ENCODE peak calls at places on chromosomes 4 and X, in six cellular contexts. One of them, this sample, is unnamed.
A peak's percentile ranks its signal among the peaks of the same experiment; 100 is the strongest.

GRCh38 chrX:110418220-110418856 is 59.7 kb downstream of the RTL9 start:
- DNase-seq in BJ: no peak
- DNase-seq in left ventricle myocardium inferior: no peak
- DNase-seq in fibroblast of pulmonary artery: peak; percentile 76
- DNase-seq in fibroblast of mammary gland: peak; percentile 81
- DNase-seq in GM13977: peak; percentile 23
- DNase-seq in this sample: no peak

GRCh38 chr4:99687120-99687519 is 29.5 kb upstream of the C4orf54 start:
- DNase-seq in BJ: no peak
- DNase-seq in left ventricle myocardium inferior: no peak
- DNase-seq in fibroblast of pulmonary artery: no peak
- DNase-seq in fibroblast of mammary gland: no peak
- DNase-seq in GM13977: no peak
- DNase-seq in this sample: no peak

GRCh38 chr4:145786261-145786660 is 106.3 kb downstream of the C4orf51 start:
- DNase-seq in BJ: no peak
- DNase-seq in left ventricle myocardium inferior: no peak
- DNase-seq in fibroblast of pulmonary artery: no peak
- DNase-seq in fibroblast of mammary gland: no peak
- DNase-seq in GM13977: no peak
- DNase-seq in this sample: no peak

GRCh38 chr4:153622778-153623240 is 61.3 kb upstream of the TLR2 start:
- DNase-seq in BJ: no peak
- DNase-seq in left ventricle myocardium inferior: no peak
- DNase-seq in fibroblast of pulmonary artery: no peak
- DNase-seq in fibroblast of mammary gland: no peak
- DNase-seq in GM13977: no peak
- DNase-seq in this sample: no peak

GRCh38 chr4:82988323-82988832 is 22.2 kb downstream of the LIN54 start:
- DNase-seq in BJ: peak; percentile 86
- DNase-seq in left ventricle myocardium inferior: no peak
- DNase-seq in fibroblast of pulmonary artery: peak; percentile 46
- DNase-seq in fibroblast of mammary gland: peak; percentile 75
- DNase-seq in GM13977: no peak
- DNase-seq in this sample: no peak

GRCh38 chrX:122868626-122869025 is 315.5 kb upstream of the GRIA3 start:
- DNase-seq in BJ: peak; percentile 9
- DNase-seq in left ventricle myocardium inferior: no peak
- DNase-seq in fibroblast of pulmonary artery: no peak
- DNase-seq in fibroblast of mammary gland: peak; percentile 31
- DNase-seq in GM13977: no peak
- DNase-seq in this sample: no peak

GRCh38 chr4:30790123-30790522 is 70.0 kb downstream of the PCDH7 start:
- DNase-seq in BJ: no peak
- DNase-seq in left ventricle myocardium inferior: no peak
- DNase-seq in fibroblast of pulmonary artery: no peak
- DNase-seq in fibroblast of mammary gland: no peak
- DNase-seq in GM13977: no peak
- DNase-seq in this sample: no peak

GRCh38 chrX:135330709-135331108 is 21.4 kb downstream of the ETDC start:
- DNase-seq in BJ: no peak
- DNase-seq in left ventricle myocardium inferior: no peak
- DNase-seq in fibroblast of pulmonary artery: no peak
- DNase-seq in fibroblast of mammary gland: no peak
- DNase-seq in GM13977: no peak
- DNase-seq in this sample: no peak

GRCh38 chr4:53088132-53088531 is 226.0 kb downstream of the RASL11B start:
- DNase-seq in BJ: no peak
- DNase-seq in left ventricle myocardium inferior: no peak
- DNase-seq in fibroblast of pulmonary artery: no peak
- DNase-seq in fibroblast of mammary gland: no peak
- DNase-seq in GM13977: no peak
- DNase-seq in this sample: no peak

GRCh38 chr4:87961993-87962791 is 13.3 kb upstream of the SPP1 start:
- DNase-seq in BJ: no peak
- DNase-seq in left ventricle myocardium inferior: no peak
- DNase-seq in fibroblast of pulmonary artery: peak; percentile 36
- DNase-seq in fibroblast of mammary gland: peak; percentile 63
- DNase-seq in GM13977: no peak
- DNase-seq in this sample: no peak

DNA sequence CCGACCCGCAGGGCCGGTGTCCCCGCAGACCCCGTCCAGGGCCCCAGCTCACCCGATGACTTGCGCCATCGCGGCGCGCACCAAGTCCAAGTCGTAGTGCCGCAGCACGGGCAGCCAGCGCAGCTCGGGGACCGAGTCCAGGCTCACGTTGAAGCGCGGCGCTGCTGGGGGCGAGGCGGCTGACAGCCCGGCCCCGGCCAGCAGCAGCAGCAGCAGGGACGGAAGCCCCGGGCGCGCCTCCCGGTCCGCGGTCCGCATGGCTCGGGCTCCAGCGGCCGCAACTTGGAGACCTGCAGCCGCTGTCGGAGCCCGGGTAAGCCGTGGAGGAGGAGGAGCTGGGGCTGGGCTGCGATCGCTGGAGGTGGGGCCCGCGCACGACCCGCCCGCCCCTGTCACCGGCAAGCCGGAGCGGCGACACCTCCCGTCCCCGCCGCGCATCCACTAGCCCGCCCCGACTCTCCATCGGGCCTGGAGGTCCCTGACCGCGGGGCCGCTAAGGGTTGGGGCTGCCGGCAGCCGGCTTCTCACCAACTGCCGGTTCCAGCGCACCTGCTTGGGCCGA is at the start of gene NAAA:
- DNase-seq in BJ: no peak
- DNase-seq in left ventricle myocardium inferior: peak; percentile 81
- DNase-seq in fibroblast of pulmonary artery: peak; percentile 45
- DNase-seq in fibroblast of mammary gland: peak; percentile 31
- DNase-seq in GM13977: peak; percentile 92
- DNase-seq in this sample: peak; percentile 40
- TF ChIP-seq CTCF in BJ: no peak
- TF ChIP-seq CTCF in left ventricle myocardium inferior: no peak
- TF ChIP-seq CTCF in fibroblast of pulmonary artery: no peak
- TF ChIP-seq CTCF in fibroblast of mammary gland: no peak
- TF ChIP-seq CTCF in GM13977: peak; percentile 72
- TF ChIP-seq CTCF in this sample: no peak

GRCh38 chr4:94451669-94452475 is at the start of gene PDLIM5:
- DNase-seq in BJ: no peak
- DNase-seq in left ventricle myocardium inferior: peak; percentile 92
- DNase-seq in fibroblast of pulmonary artery: peak; percentile 90
- DNase-seq in fibroblast of mammary gland: peak; percentile 81
- DNase-seq in GM13977: peak; percentile 96
- DNase-seq in this sample: peak; percentile 77
- TF ChIP-seq CTCF in BJ: no peak
- TF ChIP-seq CTCF in left ventricle myocardium inferior: no peak
- TF ChIP-seq CTCF in fibroblast of pulmonary artery: no peak
- TF ChIP-seq CTCF in fibroblast of mammary gland: no peak
- TF ChIP-seq CTCF in GM13977: peak; percentile 18
- TF ChIP-seq CTCF in this sample: no peak

DNA sequence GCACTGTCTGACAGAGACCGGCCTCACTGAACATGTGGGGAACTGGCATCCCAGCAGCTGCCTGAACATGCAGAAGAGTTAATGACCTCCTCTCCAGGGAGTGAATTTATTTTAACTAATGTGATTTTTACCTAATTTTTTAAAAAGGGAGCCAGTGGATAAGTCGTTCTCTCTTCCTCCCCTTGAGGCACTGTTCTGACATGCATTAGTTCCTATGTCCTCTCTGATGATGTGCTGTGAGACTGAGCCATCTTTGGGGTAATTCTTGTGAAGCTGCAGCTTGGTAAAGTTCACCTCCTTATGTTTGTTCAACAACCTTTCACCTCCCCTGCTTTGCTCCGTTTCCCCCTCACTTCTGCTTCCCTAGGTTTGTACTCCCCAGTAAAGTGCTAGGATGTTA is 139.7 kb downstream of the COL25A1 start:
- DNase-seq in BJ: no peak
- DNase-seq in left ventricle myocardium inferior: no peak
- DNase-seq in fibroblast of pulmonary artery: no peak
- DNase-seq in fibroblast of mammary gland: no peak
- DNase-seq in GM13977: no peak
- DNase-seq in this sample: no peak
- TF ChIP-seq CTCF in BJ: no peak
- TF ChIP-seq CTCF in left ventricle myocardium inferior: no peak
- TF ChIP-seq CTCF in fibroblast of pulmonary artery: no peak
- TF ChIP-seq CTCF in fibroblast of mammary gland: no peak
- TF ChIP-seq CTCF in GM13977: no peak
- TF ChIP-seq CTCF in this sample: no peak

GRCh38 chr4:188218392-188218791 is 79.2 kb downstream of the TRIML1 start:
- DNase-seq in BJ: no peak
- DNase-seq in left ventricle myocardium inferior: no peak
- DNase-seq in fibroblast of pulmonary artery: no peak
- DNase-seq in fibroblast of mammary gland: no peak
- DNase-seq in GM13977: no peak
- DNase-seq in this sample: no peak
- TF ChIP-seq CTCF in BJ: no peak
- TF ChIP-seq CTCF in left ventricle myocardium inferior: no peak
- TF ChIP-seq CTCF in fibroblast of pulmonary artery: no peak
- TF ChIP-seq CTCF in fibroblast of mammary gland: no peak
- TF ChIP-seq CTCF in GM13977: no peak
- TF ChIP-seq CTCF in this sample: no peak

GRCh38 chr4:75015627-75016026 is 82.7 kb downstream of the PARM1 start:
- DNase-seq in BJ: no peak
- DNase-seq in left ventricle myocardium inferior: peak; percentile 59
- DNase-seq in fibroblast of pulmonary artery: no peak
- DNase-seq in fibroblast of mammary gland: no peak
- DNase-seq in GM13977: no peak
- DNase-seq in this sample: no peak

GRCh38 chr4:75016472-75016871 is 83.6 kb downstream of the PARM1 start:
- DNase-seq in BJ: no peak
- DNase-seq in left ventricle myocardium inferior: no peak
- DNase-seq in fibroblast of pulmonary artery: no peak
- DNase-seq in fibroblast of mammary gland: no peak
- DNase-seq in GM13977: no peak
- DNase-seq in this sample: no peak

GRCh38 chr4:75018811-75019210 is 85.9 kb downstream of the PARM1 start:
- DNase-seq in BJ: no peak
- DNase-seq in left ventricle myocardium inferior: no peak
- DNase-seq in fibroblast of pulmonary artery: no peak
- DNase-seq in fibroblast of mammary gland: no peak
- DNase-seq in GM13977: no peak
- DNase-seq in this sample: no peak
- TF ChIP-seq CTCF in BJ: no peak
- TF ChIP-seq CTCF in left ventricle myocardium inferior: no peak
- TF ChIP-seq CTCF in fibroblast of pulmonary artery: no peak
- TF ChIP-seq CTCF in fibroblast of mammary gland: no peak
- TF ChIP-seq CTCF in GM13977: no peak
- TF ChIP-seq CTCF in this sample: no peak

GRCh38 chr4:151530783-151531182 is 121.8 kb downstream of the FHIP1A start:
- DNase-seq in BJ: no peak
- DNase-seq in left ventricle myocardium inferior: no peak
- DNase-seq in fibroblast of pulmonary artery: peak; percentile 44
- DNase-seq in fibroblast of mammary gland: no peak
- DNase-seq in GM13977: no peak
- DNase-seq in this sample: no peak
- TF ChIP-seq CTCF in BJ: no peak
- TF ChIP-seq CTCF in left ventricle myocardium inferior: peak; percentile 53
- TF ChIP-seq CTCF in fibroblast of pulmonary artery: peak; percentile 58
- TF ChIP-seq CTCF in fibroblast of mammary gland: no peak
- TF ChIP-seq CTCF in GM13977: peak; percentile 26
- TF ChIP-seq CTCF in this sample: no peak

GRCh38 chrX:148588649-148589310 is 88.4 kb downstream of the AFF2 start:
- DNase-seq in BJ: no peak
- DNase-seq in left ventricle myocardium inferior: no peak
- DNase-seq in fibroblast of pulmonary artery: no peak
- DNase-seq in fibroblast of mammary gland: no peak
- DNase-seq in GM13977: no peak
- DNase-seq in this sample: no peak
- TF ChIP-seq CTCF in BJ: no peak
- TF ChIP-seq CTCF in left ventricle myocardium inferior: no peak
- TF ChIP-seq CTCF in fibroblast of pulmonary artery: no peak
- TF ChIP-seq CTCF in fibroblast of mammary gland: no peak
- TF ChIP-seq CTCF in GM13977: no peak
- TF ChIP-seq CTCF in this sample: no peak

GRCh38 chr4:120920666-120921065 is 1.9 kb downstream of the PRDM5 start:
- DNase-seq in BJ: no peak
- DNase-seq in left ventricle myocardium inferior: no peak
- DNase-seq in fibroblast of pulmonary artery: no peak
- DNase-seq in fibroblast of mammary gland: no peak
- DNase-seq in GM13977: no peak
- DNase-seq in this sample: no peak

GRCh38 chr4:120918788-120919187 is 3.7 kb downstream of the PRDM5 start:
- DNase-seq in BJ: no peak
- DNase-seq in left ventricle myocardium inferior: peak; percentile 40
- DNase-seq in fibroblast of pulmonary artery: peak; percentile 8
- DNase-seq in fibroblast of mammary gland: no peak
- DNase-seq in GM13977: no peak
- DNase-seq in this sample: no peak

GRCh38 chr4:120921456-120922389 is 803 bp downstream of the PRDM5 start:
- DNase-seq in BJ: no peak
- DNase-seq in left ventricle myocardium inferior: peak; percentile 79
- DNase-seq in fibroblast of pulmonary artery: peak; percentile 72
- DNase-seq in fibroblast of mammary gland: peak; percentile 75
- DNase-seq in GM13977: no peak
- DNase-seq in this sample: peak; percentile 39

GRCh38 chr4:120918092-120918491 is 4.4 kb downstream of the PRDM5 start:
- DNase-seq in BJ: no peak
- DNase-seq in left ventricle myocardium inferior: no peak
- DNase-seq in fibroblast of pulmonary artery: no peak
- DNase-seq in fibroblast of mammary gland: no peak
- DNase-seq in GM13977: no peak
- DNase-seq in this sample: no peak

GRCh38 chr4:120919358-120919757 is 3.2 kb downstream of the PRDM5 start:
- DNase-seq in BJ: no peak
- DNase-seq in left ventricle myocardium inferior: no peak
- DNase-seq in fibroblast of pulmonary artery: no peak
- DNase-seq in fibroblast of mammary gland: no peak
- DNase-seq in GM13977: no peak
- DNase-seq in this sample: no peak
- TF ChIP-seq CTCF in BJ: peak; percentile 20
- TF ChIP-seq CTCF in left ventricle myocardium inferior: no peak
- TF ChIP-seq CTCF in fibroblast of pulmonary artery: peak; percentile 19
- TF ChIP-seq CTCF in fibroblast of mammary gland: peak; percentile 21
- TF ChIP-seq CTCF in GM13977: no peak
- TF ChIP-seq CTCF in this sample: no peak

GRCh38 chrX:153395613-153396319 is 5.4 kb downstream of the PNMA6E start:
- DNase-seq in BJ: no peak
- DNase-seq in left ventricle myocardium inferior: no peak
- DNase-seq in fibroblast of pulmonary artery: no peak
- DNase-seq in fibroblast of mammary gland: no peak
- DNase-seq in GM13977: no peak
- DNase-seq in this sample: no peak
- TF ChIP-seq CTCF in BJ: no peak
- TF ChIP-seq CTCF in left ventricle myocardium inferior: no peak
- TF ChIP-seq CTCF in fibroblast of pulmonary artery: no peak
- TF ChIP-seq CTCF in fibroblast of mammary gland: no peak
- TF ChIP-seq CTCF in GM13977: no peak
- TF ChIP-seq CTCF in this sample: no peak